ENCODE peak calls at places on chromosomes 12 and 14, in four cellular contexts. H is heart left ventricle, L is astrocyte of the spinal cord, C is left lung. D is an unnamed sample.

GRCh38 chr12:19192709-19193108 is 63.2 kb downstream of the PLEKHA5 start:
- DNase-seq in H (no peak), L (no peak), C (no peak), D (no peak)

GRCh38 chr12:46523446-46523845 is 150.9 kb upstream of the SLC38A2 start:
- DNase-seq in H (no peak), L (no peak), C (no peak), D (no peak)

GRCh38 chr14:46580941-46581671 is 70.5 kb downstream of the RPL10L start:
- DNase-seq in H (no peak), L (peak; percentile 59), C (no peak), D (no peak)

GRCh38 chr12:132084681-132085635 is 59.2 kb downstream of the DDX51 start:
- DNase-seq in H (peak; percentile 70), L (peak; percentile 31), C (peak; percentile 79), D (peak; percentile 72)

GRCh38 chr14:60214003-60214402 is 35.0 kb upstream of the PPM1A start:
- DNase-seq in H (no peak), L (no peak), C (no peak), D (no peak)

GRCh38 chr12:131138638-131139362 is 185.1 kb downstream of the ADGRD1 start:
- DNase-seq in H (peak; percentile 9), L (no peak), C (no peak), D (no peak)

GRCh38 chr14:77043177-77043983 is 14.9 kb upstream of the IRF2BPL start:
- DNase-seq in H (peak; percentile 69), L (peak; percentile 77), C (no peak), D (peak; percentile 87)

GRCh38 chr12:42299392-42300308 is 26.2 kb downstream of the ZCRB1 start:
- DNase-seq in H (no peak), L (peak; percentile 54), C (no peak), D (peak; percentile 68)

GRCh38 chr12:116162071-116162470 is 115.4 kb downstream of the MED13L start:
- DNase-seq in H (no peak), L (no peak), C (no peak), D (no peak)

GRCh38 chr12:19224746-19225145 is 95.2 kb downstream of the PLEKHA5 start:
- DNase-seq in H (no peak), L (no peak), C (no peak), D (no peak)

GRCh38 chr12:26203167-26203566 is 7.8 kb downstream of the SSPN start:
- DNase-seq in H (no peak), L (no peak), C (no peak), D (no peak)

DNA sequence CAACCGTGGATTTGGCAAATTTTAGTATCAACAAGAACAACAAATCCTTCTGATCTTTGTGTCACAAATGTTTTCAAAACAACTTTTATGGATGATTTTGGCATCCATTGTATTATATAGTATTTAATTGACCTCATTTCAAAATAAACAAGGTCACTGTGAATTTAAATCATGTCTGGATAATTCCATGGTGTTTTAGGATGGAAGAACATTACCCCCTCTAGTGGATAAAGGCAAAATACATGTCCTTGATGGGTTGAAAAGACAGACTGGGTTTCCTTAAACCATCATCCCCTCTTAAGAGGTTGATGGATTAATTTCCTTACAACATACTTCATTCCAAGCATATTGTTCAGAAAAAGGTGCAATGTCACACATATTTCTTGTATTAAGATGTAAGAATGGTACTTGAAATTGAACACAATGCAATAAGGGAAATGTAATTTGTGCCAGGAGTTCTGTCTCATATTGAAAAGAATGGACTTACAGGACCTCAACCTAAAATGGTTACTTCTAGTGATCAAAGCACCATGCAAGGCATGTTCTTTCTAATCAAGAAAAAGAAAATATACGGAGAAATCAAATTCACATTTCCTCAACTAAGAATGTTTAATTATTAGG is 352.0 kb downstream of the BCAT1 start:
- DNase-seq in H (no peak), L (peak; percentile 57), C (no peak), D (peak; percentile 34)
- TF ChIP-seq CTCF in H (peak; percentile 66), L (peak; percentile 68), C (peak; percentile 53), D (peak; percentile 65)

DNA sequence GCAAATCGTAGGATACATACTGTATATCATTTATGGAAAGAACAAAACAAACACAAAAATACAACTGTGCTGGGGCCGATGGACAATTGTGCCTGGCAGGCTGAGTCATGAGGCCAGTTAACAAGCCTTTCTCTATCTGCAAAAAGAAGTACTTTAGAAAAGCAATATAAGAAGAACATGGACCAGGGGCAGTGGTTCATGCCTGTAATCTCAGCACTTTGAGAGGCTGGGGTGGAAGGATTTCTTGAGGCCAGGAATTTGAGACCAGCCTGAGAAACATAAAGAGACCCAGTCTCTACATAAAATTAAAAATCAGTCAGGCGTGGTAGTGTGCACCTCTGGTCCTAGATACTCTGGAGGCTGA is 13.8 kb upstream of the CD27 start:
- DNase-seq in H (no peak), L (no peak), C (no peak), D (no peak)
- H3K4me3 ChIP-seq in H (no peak overlapping the region), L (no peak overlapping the region), C (no peak overlapping the region), D (no peak overlapping the region)

GRCh38 chr14:103549361-103550311 is 12.8 kb downstream of the BAG5 start:
- DNase-seq in H (peak; percentile 67), L (no peak), C (no peak), D (no peak)
- TF ChIP-seq CTCF in H (no peak), L (no peak), C (no peak), D (no peak)

GRCh38 chr14:95515080-95515489 is 1.4 kb downstream of the SYNE3 start:
- DNase-seq in H (no peak), L (peak; percentile 48), C (no peak), D (peak; percentile 84)
- H3K4me3 ChIP-seq in H (no peak overlapping the region), L (peak overlapping the region; percentile 49), C (peak overlapping the region; percentile 84), D (peak overlapping the region; percentile 77)